ENCODE peak calls at places on chromosome 16, in six cellular contexts. E, Q, X, A, J and N are unnamed samples.

GRCh38 chr16:26521626-26522025 is 545.1 kb upstream of the C16orf82 start:
- DNase-seq in E (no peak), Q (no peak), X (no peak), A (no peak), J (no peak), N (no peak)

GRCh38 chr16:53216798-53217197 is 162.0 kb downstream of the CHD9 start:
- DNase-seq in E (no peak), Q (no peak), X (no peak), A (no peak), J (no peak), N (no peak)

GRCh38 chr16:96935-97381 is 18.9 kb downstream of the MPG start:
- DNase-seq in E (peak), Q (peak), X (peak), A (peak), J (peak), N (peak)

GRCh38 chr16:11597737-11598136 is 11.0 kb upstream of the LITAF start:
- DNase-seq in E (no peak), Q (no peak), X (no peak), A (no peak), J (no peak), N (no peak)

GRCh38 chr16:47858333-47859067 is 297.3 kb downstream of the ABCC12 start:
- DNase-seq in E (no peak), Q (no peak), X (no peak), A (no peak), J (no peak), N (no peak)

GRCh38 chr16:4830408-4830807 is 16.7 kb downstream of the GLYR1 start:
- DNase-seq in E (no peak), Q (no peak), X (no peak), A (no peak), J (no peak), N (no peak)

GRCh38 chr16:82300374-82300936 is 130.4 kb upstream of the MPHOSPH6 start:
- DNase-seq in E (no peak), Q (no peak), X (no peak), A (no peak), J (no peak), N (no peak)

GRCh38 chr16:24915019-24915418 is 69.3 kb downstream of the SLC5A11 start:
- DNase-seq in E (no peak), Q (no peak), X (no peak), A (no peak), J (no peak), N (no peak)

GRCh38 chr16:63539276-63539675 is 1503.0 kb upstream of the CDH8 start:
- DNase-seq in E (no peak), Q (no peak), X (no peak), A (no peak), J (no peak), N (no peak)

GRCh38 chr16:25256821-25257503 is 683 bp downstream of the ZKSCAN2 start:
- DNase-seq in E (no peak), Q (no peak), X (no peak), A (no peak), J (peak), N (no peak)

GRCh38 chr16:77212736-77213541 is 13.7 kb downstream of the SYCE1L start:
- DNase-seq in E (peak), Q (peak), X (peak), A (no peak), J (peak), N (peak)